ENCODE peak calls at places on chromosome 14, in six cellular contexts. N is mesendoderm, A is IMR-90, K is H1, G is mesenchymal stem cell, Z is trophoblast cell. X is an unnamed sample.

GRCh38 chr14:74552623-74553022 is 59.1 kb downstream of the ISCA2 start:
- DNase-seq in N (no peak), A (peak; percentile 50), K (no peak), G (no peak), Z (no peak), X (no peak)

GRCh38 chr14:75042040-75042439 is 9.2 kb downstream of the MLH3 start:
- DNase-seq in N (no peak), A (no peak), K (no peak), G (peak; percentile 58), Z (no peak), X (no peak)

GRCh38 chr14:100449225-100449987 is 126.3 kb downstream of the SLC25A47 start:
- DNase-seq in N (no peak), A (no peak), K (no peak), G (no peak), Z (no peak), X (no peak)

GRCh38 chr14:101135796-101136742 is 232.5 kb upstream of the RTL1 start:
- DNase-seq in N (no peak), A (no peak), K (no peak), G (no peak), Z (no peak), X (no peak)

GRCh38 chr14:53510281-53510912 is 357.3 kb upstream of the DDHD1 start:
- DNase-seq in N (no peak), A (no peak), K (no peak), G (no peak), Z (no peak), X (no peak)

GRCh38 chr14:62307844-62308243 is 545.6 kb downstream of the SNAPC1 start:
- DNase-seq in N (peak; percentile 14), A (no peak), K (no peak), G (no peak), Z (no peak), X (no peak)

GRCh38 chr14:95530461-95531170 is 4.2 kb upstream of the GLRX5 start:
- DNase-seq in N (no peak), A (no peak), K (no peak), G (no peak), Z (peak; percentile 98), X (no peak)

GRCh38 chr14:24806061-24806678 is 172.2 kb upstream of the GZMB start:
- DNase-seq in N (peak; percentile 80), A (peak; percentile 45), K (peak; percentile 57), G (peak; percentile 52), Z (no peak), X (peak; percentile 66)

DNA sequence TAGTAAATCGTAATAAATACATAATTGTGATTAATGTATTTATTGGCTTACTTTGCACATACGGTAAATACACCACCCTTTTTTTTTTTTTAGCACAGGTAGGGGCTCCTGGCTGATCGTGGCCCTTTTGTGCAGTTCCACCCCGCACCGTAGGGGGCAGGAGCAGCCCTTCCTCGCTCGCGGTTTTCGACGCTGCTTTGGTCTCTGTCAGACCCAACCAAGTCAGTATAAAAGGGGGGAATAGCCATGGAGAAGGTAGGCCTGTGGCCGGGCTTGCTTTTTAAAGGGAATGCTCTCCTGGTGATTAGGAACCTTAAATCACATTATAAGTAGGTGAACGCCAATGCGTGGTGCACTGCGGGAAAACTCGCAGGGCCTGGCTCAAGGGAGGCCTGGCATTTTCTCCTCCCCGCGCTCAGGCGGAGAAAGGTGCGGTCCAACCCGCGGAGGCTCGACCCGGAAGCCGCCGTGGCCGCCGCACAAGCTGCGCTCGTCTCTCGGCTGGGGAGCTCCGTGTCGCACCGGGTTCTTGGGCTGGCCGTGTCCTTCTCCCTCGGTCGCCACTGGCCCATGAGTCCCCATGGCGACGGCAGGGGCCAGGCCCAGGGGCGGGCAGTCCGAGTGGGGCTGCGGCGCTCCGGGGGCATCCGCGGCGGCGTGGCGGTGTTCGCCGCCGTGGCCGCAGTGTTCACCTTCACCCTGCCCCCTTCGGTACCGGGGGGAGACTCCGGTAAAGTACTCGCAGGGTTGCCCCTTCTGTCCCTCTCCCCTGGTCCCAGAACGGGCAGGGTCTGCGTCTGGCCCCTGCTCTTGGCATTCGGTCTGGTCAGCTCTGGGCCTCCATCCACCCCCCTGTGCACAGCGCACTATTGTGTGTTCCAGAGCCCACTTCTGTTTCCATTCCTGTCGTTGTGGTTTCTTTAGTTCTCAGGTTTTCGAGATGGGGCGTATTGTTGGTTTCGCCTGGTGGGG is at the start of gene TMEM260:
- DNase-seq in N (peak; percentile 93), A (peak; percentile 84), K (peak; percentile 71), G (peak; percentile 91), Z (peak; percentile 87), X (peak; percentile 91)
- H2BK120ac ChIP-seq in N (peak within 1 kb of the TSS; percentile 64), A (peak within 1 kb of the TSS; percentile 100), K (no peak within 1 kb of the TSS), G (peak within 1 kb of the TSS; percentile 69), Z (peak within 1 kb of the TSS; percentile 98), X (no peak within 1 kb of the TSS)

GRCh38 chr14:103684471-103684870 is 30.8 kb downstream of the XRCC3 start:
- DNase-seq in N (no peak), A (no peak), K (no peak), G (no peak), Z (no peak), X (no peak)
- H3K36me3 ChIP-seq in N (peaks cover 14% of the 10 kb centered on the region), A (peaks cover 62% of the 10 kb centered on the region), K (peaks cover 23% of the 10 kb centered on the region), G (peaks cover 70% of the 10 kb centered on the region), Z (peaks cover 54% of the 10 kb centered on the region), X (peaks cover 44% of the 10 kb centered on the region)

DNA sequence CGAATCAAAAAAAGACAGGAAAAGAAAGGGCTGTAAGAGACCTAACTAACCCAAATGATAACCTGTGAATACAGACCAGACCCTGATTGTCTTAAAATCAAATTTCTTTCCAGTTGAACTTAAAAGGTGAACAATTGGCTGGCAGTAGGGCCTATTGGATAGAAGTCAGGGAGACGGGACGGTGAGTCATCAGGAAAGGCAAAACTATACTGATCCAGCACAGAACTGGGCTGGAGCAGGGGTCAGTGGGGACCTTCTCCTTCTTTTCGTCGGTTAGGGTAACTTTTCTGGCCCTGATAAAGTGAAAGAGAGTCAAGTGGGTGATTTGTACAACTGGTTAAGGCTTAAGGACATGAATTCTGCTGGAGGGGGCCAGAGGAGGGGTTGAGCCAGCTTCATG is 84.9 kb upstream of the OTX2 start:
- DNase-seq in N (peak; percentile 40), A (no peak), K (no peak), G (no peak), Z (no peak), X (no peak)
- H2AK5ac ChIP-seq in N (no peak overlapping the region), A (no peak overlapping the region), K (no peak overlapping the region), G (no peak overlapping the region), Z (no peak overlapping the region), X (no peak overlapping the region)

DNA sequence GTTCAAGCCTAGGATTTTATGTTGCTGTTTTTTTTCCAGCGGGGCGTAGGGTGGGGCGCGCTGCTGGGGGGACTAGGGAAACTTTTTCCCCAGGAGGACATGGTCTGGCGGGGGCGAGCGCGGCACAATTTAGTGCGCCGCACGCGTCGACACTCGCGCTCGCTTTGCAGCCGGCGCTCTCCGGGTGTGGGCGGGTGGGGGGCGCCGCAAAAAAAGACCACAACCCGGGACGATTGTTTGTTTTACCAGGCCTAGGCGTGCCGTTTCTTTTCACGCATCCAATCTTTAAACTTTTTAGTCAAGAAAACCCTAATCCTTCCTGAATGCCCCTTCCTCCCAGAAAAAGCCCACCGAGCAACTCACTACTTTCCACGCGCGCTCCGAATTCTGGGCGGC is 865 bp upstream of the ZFP36L1 start:
- DNase-seq in N (no peak), A (no peak), K (no peak), G (no peak), Z (no peak), X (no peak)
- H2BK120ac ChIP-seq in N (peak overlapping the region; percentile 66), A (peak overlapping the region; percentile 93), K (no peak overlapping the region), G (peak overlapping the region; percentile 97), Z (peak overlapping the region; percentile 78), X (peak overlapping the region; percentile 73)

GRCh38 chr14:20379743-20380142 is 33.6 kb downstream of the TEP1 start:
- DNase-seq in N (no peak), A (no peak), K (no peak), G (no peak), Z (no peak), X (no peak)
- H3K36me3 ChIP-seq in N (peaks cover 22% of the 10 kb centered on the region), A (peaks cover 83% of the 10 kb centered on the region), K (peaks cover 3% of the 10 kb centered on the region), G (peaks cover 89% of the 10 kb centered on the region), Z (peaks cover 76% of the 10 kb centered on the region), X (peaks cover 38% of the 10 kb centered on the region)

X was measured in neuronal stem cell.